ENCODE peak calls at places on chromosomes 6 and 20, in six cellular contexts. R is IMR-90, H is mesenchymal stem cell, C is neuronal stem cell, V is H1, J is trophoblast cell. Q is an unnamed sample.

GRCh38 chr20:24732599-24732998 is 216.5 kb upstream of the CST7 start:
- DNase-seq in R (no peak), H (no peak), C (no peak), V (peak), J (no peak), Q (no peak)

GRCh38 chr6:18034798-18035202 is 47.4 kb upstream of the KIF13A start:
- DNase-seq in R (peak), H (no peak), C (no peak), V (no peak), J (no peak), Q (peak)

GRCh38 chr20:63475209-63475608 is 2.8 kb upstream of the KCNQ2 start:
- DNase-seq in R (peak), H (peak), C (no peak), V (no peak), J (peak), Q (peak)

GRCh38 chr6:16331328-16332174 is 93.2 kb downstream of the GMPR start:
- DNase-seq in R (peak), H (peak), C (peak), V (peak), J (peak), Q (peak)

GRCh38 chr6:69578366-69578890 is 218.4 kb downstream of the LMBRD1 start:
- DNase-seq in R (no peak), H (peak), C (no peak), V (no peak), J (peak), Q (no peak)

GRCh38 chr6:20810732-20811111 is 276.5 kb downstream of the CDKAL1 start:
- DNase-seq in R (no peak), H (no peak), C (no peak), V (no peak), J (no peak), Q (no peak)

GRCh38 chr6:53066059-53066406 is 829 bp downstream of the FBXO9 start:
- DNase-seq in R (peak), H (peak), C (no peak), V (no peak), J (peak), Q (no peak)

GRCh38 chr6:83592770-83593394 is 80.5 kb downstream of the PRSS35 start:
- DNase-seq in R (peak), H (peak), C (no peak), V (no peak), J (peak), Q (peak)

GRCh38 chr20:63617876-63618265 is 9.0 kb downstream of the GMEB2 start:
- DNase-seq in R (no peak), H (no peak), C (no peak), V (no peak), J (no peak), Q (no peak)

GRCh38 chr6:137968901-137969300 is 101.8 kb downstream of the TNFAIP3 start:
- DNase-seq in R (no peak), H (no peak), C (no peak), V (no peak), J (no peak), Q (no peak)

GRCh38 chr20:48648482-48649051 is 179.2 kb downstream of the PREX1 start:
- DNase-seq in R (no peak), H (no peak), C (no peak), V (no peak), J (no peak), Q (no peak)

GRCh38 chr6:133980168-133980567 is 27.1 kb downstream of the TBPL1 start:
- DNase-seq in R (no peak), H (no peak), C (no peak), V (no peak), J (peak), Q (no peak)

GRCh38 chr6:1126036-1126435 is 185.9 kb upstream of the FOXQ1 start:
- DNase-seq in R (no peak), H (no peak), C (no peak), V (no peak), J (no peak), Q (no peak)

GRCh38 chr6:30730611-30731435 is 10.7 kb downstream of the TUBB start:
- DNase-seq in R (peak), H (peak), C (no peak), V (peak), J (peak), Q (peak)

GRCh38 chr6:44475417-44475778 is 87.9 kb downstream of the CDC5L start:
- DNase-seq in R (no peak), H (no peak), C (no peak), V (no peak), J (no peak), Q (no peak)

GRCh38 chr6:14046476-14047068 is 71.0 kb upstream of the CD83 start:
- DNase-seq in R (peak), H (peak), C (peak), V (peak), J (peak), Q (peak)

GRCh38 chr20:609371-609964 is 641 bp downstream of the TCF15 start:
- DNase-seq in R (no peak), H (no peak), C (no peak), V (peak), J (no peak), Q (no peak)

GRCh38 chr20:25547999-25548398 is 37.3 kb downstream of the NINL start:
- DNase-seq in R (no peak), H (no peak), C (no peak), V (no peak), J (no peak), Q (no peak)

GRCh38 chr20:47356526-47357295 is at the start of gene ZMYND8:
- DNase-seq in R (peak), H (peak), C (peak), V (peak), J (peak), Q (peak)

GRCh38 chr20:47354710-47355488 is 1.6 kb downstream of the ZMYND8 start:
- DNase-seq in R (peak), H (peak), C (no peak), V (no peak), J (no peak), Q (no peak)

GRCh38 chr20:47356220-47356525 is 326 bp downstream of the ZMYND8 start:
- DNase-seq in R (no peak), H (no peak), C (no peak), V (no peak), J (no peak), Q (no peak)

GRCh38 chr20:47354388-47354709 is 2.1 kb downstream of the ZMYND8 start:
- DNase-seq in R (no peak), H (no peak), C (no peak), V (no peak), J (no peak), Q (no peak)

GRCh38 chr20:47355489-47356219 is 845 bp downstream of the ZMYND8 start:
- DNase-seq in R (no peak), H (peak), C (no peak), V (no peak), J (no peak), Q (no peak)
- H2BK5ac ChIP-seq in R (peak), H (no peak), C (no peak), V (peak), J (peak), Q (peak)

GRCh38 chr6:99604161-99605073 is 2.2 kb upstream of the PRDM13 start:
- DNase-seq in R (no peak), H (no peak), C (no peak), V (peak), J (no peak), Q (peak)

GRCh38 chr6:99603421-99604160 is 3.0 kb upstream of the PRDM13 start:
- DNase-seq in R (peak), H (no peak), C (peak), V (peak), J (peak), Q (peak)

GRCh38 chr6:99605911-99606669 is 543 bp upstream of the PRDM13 start:
- DNase-seq in R (no peak), H (no peak), C (no peak), V (no peak), J (no peak), Q (no peak)

GRCh38 chr6:99605074-99605726 is 1.4 kb upstream of the PRDM13 start:
- DNase-seq in R (no peak), H (no peak), C (no peak), V (peak), J (no peak), Q (peak)

GRCh38 chr6:99602519-99603420 is 3.9 kb upstream of the PRDM13 start:
- DNase-seq in R (no peak), H (no peak), C (no peak), V (peak), J (peak), Q (peak)
- H3K14ac ChIP-seq in R (no peak), H (no peak), C (no peak), V (no peak), J (no peak), Q (no peak)

GRCh38 chr20:58340151-58340550 is 30.6 kb downstream of the RAB22A start:
- DNase-seq in R (no peak), H (no peak), C (no peak), V (no peak), J (peak), Q (no peak)
- H3K4me2 ChIP-seq in R (no peak), H (no peak), C (no peak), V (no peak), J (no peak), Q (no peak)

GRCh38 chr6:2988426-2989331 is 11.0 kb upstream of the NQO2 start:
- DNase-seq in R (peak), H (peak), C (peak), V (peak), J (peak), Q (peak)

GRCh38 chr6:2990179-2990931 is 9.3 kb upstream of the NQO2 start:
- DNase-seq in R (no peak), H (peak), C (no peak), V (no peak), J (peak), Q (no peak)

GRCh38 chr6:2989332-2990178 is 10.1 kb upstream of the NQO2 start:
- DNase-seq in R (peak), H (peak), C (peak), V (peak), J (peak), Q (peak)

GRCh38 chr6:2992330-2992979 is 7.2 kb upstream of the NQO2 start:
- DNase-seq in R (no peak), H (no peak), C (no peak), V (no peak), J (no peak), Q (no peak)

GRCh38 chr6:2990932-2991506 is 8.7 kb upstream of the NQO2 start:
- DNase-seq in R (no peak), H (peak), C (no peak), V (no peak), J (no peak), Q (no peak)
- H2BK5ac ChIP-seq in R (peak), H (no peak), C (no peak), V (peak), J (no peak), Q (no peak)

GRCh38 chr20:37980383-37980782 is 52.9 kb downstream of the TTI1 start:
- DNase-seq in R (no peak), H (no peak), C (no peak), V (no peak), J (no peak), Q (no peak)

GRCh38 chr20:37980876-37981275 is 52.4 kb downstream of the TTI1 start:
- DNase-seq in R (no peak), H (no peak), C (no peak), V (no peak), J (no peak), Q (no peak)

GRCh38 chr20:37976862-37977261 is 56.4 kb downstream of the TTI1 start:
- DNase-seq in R (no peak), H (no peak), C (no peak), V (peak), J (no peak), Q (no peak)

GRCh38 chr20:37977786-37978185 is 55.5 kb downstream of the TTI1 start:
- DNase-seq in R (no peak), H (no peak), C (no peak), V (peak), J (no peak), Q (no peak)

DNA sequence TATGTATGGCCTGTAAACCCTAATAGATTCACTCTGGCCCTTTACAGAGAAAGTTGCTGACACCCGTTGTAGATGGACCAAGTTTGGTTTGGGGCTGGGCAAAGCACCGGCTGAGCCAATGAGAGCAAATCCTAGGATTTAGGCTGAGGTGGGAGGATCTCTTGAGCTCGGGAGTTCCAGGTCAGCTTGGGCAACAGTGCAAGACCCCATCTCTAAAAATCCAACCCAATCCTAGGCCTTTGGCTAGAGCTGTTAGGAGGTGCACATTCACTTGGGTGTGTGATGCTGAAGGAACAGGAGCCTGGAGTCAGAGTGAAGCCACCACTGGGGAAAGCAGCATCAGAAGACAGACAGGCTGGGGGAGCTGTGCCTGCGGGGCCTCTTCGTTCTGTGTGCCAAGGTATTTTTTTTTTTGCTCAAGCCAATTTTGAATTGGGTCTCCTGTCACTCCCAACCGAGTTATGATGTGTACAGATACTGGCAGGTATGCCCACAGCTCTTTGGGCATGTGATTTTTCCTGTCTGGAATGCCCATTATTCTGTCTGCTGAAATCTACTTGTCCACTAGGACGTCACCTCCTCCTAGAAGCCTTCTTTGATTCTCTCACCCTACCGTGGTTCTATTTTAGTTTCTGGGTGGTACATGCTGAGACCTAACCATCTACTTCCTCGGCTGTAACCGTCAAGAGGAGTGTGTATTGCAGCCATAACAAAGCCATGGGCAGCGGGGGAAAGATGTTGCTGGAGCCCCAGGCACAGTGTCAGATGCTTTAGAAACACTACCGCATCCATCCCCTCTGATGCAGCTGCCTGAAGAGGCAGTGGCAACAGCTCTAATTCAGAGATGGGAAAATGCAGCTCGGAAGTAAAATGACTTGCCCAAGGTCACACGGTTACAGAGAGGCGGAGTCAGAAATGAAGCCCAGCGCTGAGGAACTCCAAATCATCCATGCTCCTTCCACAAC is 54.0 kb downstream of the TTI1 start:
- DNase-seq in R (no peak), H (no peak), C (no peak), V (peak), J (no peak), Q (no peak)
- H3K14ac ChIP-seq in R (no peak), H (no peak), C (no peak), V (no peak), J (no peak), Q (no peak)

GRCh38 chr6:3380344-3381232 is 76.3 kb downstream of the SLC22A23 start:
- DNase-seq in R (no peak), H (no peak), C (no peak), V (no peak), J (peak), Q (no peak)

GRCh38 chr6:3384346-3385143 is 72.3 kb downstream of the SLC22A23 start:
- DNase-seq in R (no peak), H (no peak), C (no peak), V (no peak), J (no peak), Q (no peak)

GRCh38 chr6:3383525-3383924 is 73.3 kb downstream of the SLC22A23 start:
- DNase-seq in R (peak), H (peak), C (no peak), V (no peak), J (no peak), Q (no peak)

GRCh38 chr6:3381233-3382065 is 75.4 kb downstream of the SLC22A23 start:
- DNase-seq in R (no peak), H (no peak), C (no peak), V (no peak), J (no peak), Q (no peak)

DNA sequence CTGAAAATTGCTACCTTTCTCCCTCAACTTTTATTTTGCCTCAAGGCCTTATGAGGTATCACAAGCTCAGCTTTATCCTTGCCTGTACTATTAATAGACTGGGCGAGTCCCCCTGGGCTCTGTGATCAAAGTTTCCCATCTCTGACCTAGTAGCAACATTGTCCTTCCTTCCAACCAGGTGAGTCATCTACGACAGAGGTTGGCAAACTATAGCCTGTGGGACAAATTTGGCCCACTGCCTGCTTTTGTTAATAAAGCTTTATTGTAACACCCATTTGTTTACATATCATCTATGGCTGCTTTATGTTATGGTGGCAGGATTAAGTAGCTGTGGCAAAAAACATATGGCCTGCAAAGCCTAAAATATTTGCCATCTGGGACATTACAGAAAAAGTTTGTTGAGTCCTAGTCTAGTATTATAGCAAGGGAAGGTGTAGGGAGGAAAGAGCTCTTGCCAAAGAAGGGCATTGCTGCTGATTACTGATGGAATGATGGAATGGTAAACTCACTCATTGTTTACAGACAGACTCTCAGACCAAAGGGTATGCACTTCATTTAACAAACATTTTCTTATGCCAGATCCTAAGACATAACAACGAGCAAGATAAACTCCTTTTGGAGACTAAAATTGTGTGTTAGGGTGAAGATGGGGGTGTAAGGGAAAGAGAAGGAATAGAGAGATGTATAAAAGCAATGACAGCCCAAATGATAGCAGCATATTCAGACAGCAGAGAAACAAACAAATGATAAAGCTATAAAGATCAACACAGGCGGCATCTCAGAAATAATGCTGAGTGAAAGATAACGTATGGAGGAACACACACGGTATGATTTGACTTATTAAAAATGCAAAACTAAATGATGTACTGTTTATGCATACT is 74.2 kb downstream of the SLC22A23 start:
- DNase-seq in R (peak), H (no peak), C (no peak), V (no peak), J (peak), Q (no peak)
- H3K4me2 ChIP-seq in R (no peak), H (no peak), C (no peak), V (no peak), J (no peak), Q (no peak)

GRCh38 chr6:140535511-140535910 is 1161.1 kb upstream of the CITED2 start:
- DNase-seq in R (no peak), H (no peak), C (no peak), V (no peak), J (no peak), Q (no peak)

GRCh38 chr6:140537834-140538680 is 1163.6 kb upstream of the CITED2 start:
- DNase-seq in R (peak), H (peak), C (peak), V (no peak), J (peak), Q (peak)

GRCh38 chr6:140538926-140539325 is 1164.5 kb upstream of the CITED2 start:
- DNase-seq in R (peak), H (no peak), C (no peak), V (no peak), J (peak), Q (no peak)

GRCh38 chr6:140540743-140541142 is 1166.3 kb upstream of the CITED2 start:
- DNase-seq in R (no peak), H (no peak), C (no peak), V (no peak), J (no peak), Q (no peak)

DNA sequence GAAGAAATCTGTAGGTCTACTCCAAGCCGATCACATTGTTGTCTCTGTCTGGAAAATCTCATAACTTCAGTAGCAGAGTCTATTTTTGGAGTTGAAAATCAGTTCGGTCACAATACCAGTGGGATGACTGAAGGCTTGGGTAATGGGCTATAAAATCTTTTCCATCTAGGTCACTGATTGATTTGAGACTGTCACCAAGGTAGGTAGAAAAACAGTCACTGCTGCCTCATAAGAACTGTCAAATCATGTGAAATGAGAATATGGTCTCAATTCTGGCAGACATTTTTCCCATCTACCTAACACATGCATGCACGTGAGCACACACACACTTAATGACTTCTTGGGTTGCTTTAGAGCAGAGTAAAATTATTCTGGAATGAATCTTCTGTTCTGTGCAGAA is 1162.8 kb upstream of the CITED2 start:
- DNase-seq in R (peak), H (peak), C (no peak), V (no peak), J (peak), Q (no peak)
- H2BK5ac ChIP-seq in R (peak), H (peak), C (no peak), V (no peak), J (peak), Q (no peak)

DNA sequence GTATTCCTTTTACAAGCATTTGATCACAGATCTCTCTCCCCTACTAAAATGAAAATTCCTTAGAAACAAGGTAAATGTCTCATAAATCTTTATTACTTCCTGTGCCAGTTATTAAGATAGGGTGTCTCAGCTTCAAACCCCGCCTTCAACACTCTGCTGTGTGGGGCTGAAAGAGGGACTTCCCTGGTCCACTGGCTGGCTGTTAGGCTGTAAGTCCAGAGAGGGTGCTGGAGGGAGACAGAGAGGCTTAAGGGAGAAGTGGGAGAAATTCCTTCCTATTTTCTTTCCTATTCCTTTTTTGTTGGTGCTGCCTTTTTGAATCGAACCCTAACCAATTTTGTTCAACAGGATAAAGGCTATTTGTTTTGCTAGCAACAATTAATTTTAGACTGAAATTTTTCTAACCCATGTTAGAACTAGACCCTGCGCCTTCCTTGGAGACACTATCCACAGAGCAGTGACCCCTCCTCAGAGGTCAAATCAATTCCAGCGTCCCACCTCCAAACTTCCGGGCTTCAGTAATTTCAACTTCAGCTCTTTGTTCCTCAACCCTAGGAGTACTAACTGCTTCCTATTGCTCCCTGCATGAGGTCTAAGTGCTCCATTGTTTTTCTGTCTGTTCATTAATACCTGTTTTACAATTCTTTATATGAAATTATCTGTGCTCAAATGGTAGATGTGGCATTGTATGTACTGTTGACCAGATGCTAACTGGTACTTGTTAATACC is 207.5 kb upstream of the OPRM1 start:
- DNase-seq in R (no peak), H (no peak), C (no peak), V (no peak), J (no peak), Q (peak)
- H3K14ac ChIP-seq in R (no peak), H (no peak), C (no peak), V (no peak), J (no peak), Q (no peak)

GRCh38 chr6:135853986-135854385 is 2.5 kb downstream of the PDE7B start:
- DNase-seq in R (no peak), H (peak), C (no peak), V (no peak), J (no peak), Q (no peak)
- H3K4me2 ChIP-seq in R (peak), H (no peak), C (no peak), V (no peak), J (no peak), Q (no peak)

Q was measured in H9.